ENCODE peak calls at places on chromosome 1, in seven cellular contexts. S is left ventricle myocardium inferior, U is mammary epithelial cell, Q is spleen, O is osteoblast, M is pancreas, H is MM.1S. E is an unnamed sample. For H3K4me1, the result is how much of the 10 kb centered on the place peaks cover.

GRCh38 chr1:46062651-46063319 is 69.6 kb downstream of the PIK3R3 start:
- DNase-seq in S (no peak), U (no peak), Q (no peak), O (no peak), M (no peak), H (peak), E (no peak)

GRCh38 chr1:54982739-54983138 is 2.3 kb downstream of the TMEM61 start:
- DNase-seq in S (no peak), U (no peak), Q (peak), O (peak), M (no peak), H (peak), E (no peak)

GRCh38 chr1:235013512-235013911 is 115.1 kb downstream of the TOMM20 start:
- DNase-seq in S (no peak), U (no peak), Q (no peak), O (no peak), M (no peak), H (no peak), E (no peak)

GRCh38 chr1:94954292-94955220 is 27.6 kb upstream of the CNN3 start:
- DNase-seq in S (no peak), U (no peak), Q (no peak), O (no peak), M (no peak), H (no peak), E (no peak)

GRCh38 chr1:7574121-7575040 is 196.7 kb upstream of the VAMP3 start:
- DNase-seq in S (no peak), U (no peak), Q (peak), O (peak), M (peak), H (no peak), E (peak)

GRCh38 chr1:156684227-156684782 is 7.1 kb upstream of the NES start:
- DNase-seq in S (no peak), U (peak), Q (no peak), O (peak), M (no peak), H (no peak), E (no peak)

GRCh38 chr1:87151500-87152421 is 176.9 kb upstream of the LMO4 start:
- DNase-seq in S (peak), U (no peak), Q (peak), O (peak), M (peak), H (peak), E (peak)

GRCh38 chr1:11796036-11796828 is 9.5 kb downstream of the MTHFR start:
- DNase-seq in S (peak), U (no peak), Q (peak), O (peak), M (no peak), H (no peak), E (peak)

GRCh38 chr1:100538935-100539835 is 1.2 kb downstream of the GPR88 start:
- DNase-seq in S (peak), U (peak), Q (peak), O (peak), M (peak), H (peak), E (peak)

GRCh38 chr1:40380817-40381216 is 7.3 kb downstream of the SMAP2 start:
- DNase-seq in S (no peak), U (no peak), Q (no peak), O (no peak), M (no peak), H (no peak), E (no peak)
- H3K4me1 ChIP-seq in S (under half), U (under half), Q (half or more), O (half or more), M (under half), H (half or more), E (under half)

GRCh38 chr1:18653375-18653774 is 22.7 kb downstream of the PAX7 start:
- DNase-seq in S (no peak), U (no peak), Q (no peak), O (peak), M (no peak), H (no peak), E (no peak)

GRCh38 chr1:18652791-18653190 is 22.1 kb downstream of the PAX7 start:
- DNase-seq in S (no peak), U (no peak), Q (no peak), O (peak), M (no peak), H (no peak), E (no peak)

GRCh38 chr1:18654599-18654998 is 24.0 kb downstream of the PAX7 start:
- DNase-seq in S (no peak), U (no peak), Q (no peak), O (no peak), M (no peak), H (no peak), E (no peak)

GRCh38 chr1:18651727-18652126 is 21.1 kb downstream of the PAX7 start:
- DNase-seq in S (no peak), U (no peak), Q (no peak), O (peak), M (no peak), H (peak), E (no peak)

DNA sequence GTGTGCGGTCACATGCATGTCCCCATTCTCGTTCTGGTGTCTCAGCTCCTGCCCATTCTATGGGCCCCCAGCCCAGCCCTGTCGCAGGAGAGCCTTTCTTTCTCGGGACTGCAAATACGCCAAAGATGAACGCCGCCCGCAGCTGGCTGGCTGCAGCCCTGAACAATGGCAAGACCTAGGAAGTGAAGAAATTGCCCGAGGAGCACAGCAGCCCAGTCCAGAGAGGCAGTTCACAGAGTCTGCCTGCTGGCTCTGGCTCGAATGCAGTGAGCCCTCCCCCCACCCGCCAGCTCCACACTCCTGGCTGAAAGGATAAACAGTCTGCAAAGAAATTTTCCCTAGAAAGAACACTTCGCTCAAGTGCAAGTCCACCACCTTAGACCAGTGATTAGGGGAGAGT is 23.3 kb downstream of the PAX7 start:
- DNase-seq in S (no peak), U (no peak), Q (no peak), O (peak), M (no peak), H (no peak), E (no peak)
- H3K4me1 ChIP-seq in S (under half), U (under half), Q (under half), O (under half), M (under half), H (under half), E (under half)

DNA sequence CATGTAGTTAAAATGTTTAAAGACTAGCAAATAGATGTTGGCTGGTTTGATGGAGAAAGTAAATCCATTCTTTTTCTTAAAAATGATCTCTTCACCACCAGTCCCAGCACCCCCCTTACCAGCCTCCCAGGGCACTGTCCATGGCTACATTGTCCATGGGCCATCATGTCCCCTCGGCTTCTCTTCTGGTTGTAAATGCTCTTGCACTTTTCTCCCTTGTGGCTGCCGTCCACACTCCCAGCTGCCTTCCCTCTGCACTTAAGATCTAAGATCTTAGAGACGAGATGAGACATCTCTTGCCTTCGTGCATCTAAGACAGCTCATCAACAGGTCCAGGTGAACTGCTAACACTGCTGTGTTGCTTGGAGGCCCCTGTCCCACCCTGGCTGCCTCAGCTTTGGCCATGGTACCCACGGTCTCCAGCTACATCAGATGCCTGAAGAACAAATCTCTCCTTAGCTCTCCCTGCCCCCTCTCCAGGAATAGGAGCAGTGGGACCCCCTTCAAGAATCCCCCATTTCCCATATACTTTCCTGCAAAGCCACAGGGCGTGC is 11.1 kb downstream of the CAPN2 start:
- DNase-seq in S (no peak), U (no peak), Q (no peak), O (no peak), M (no peak), H (no peak), E (no peak)
- H3K4me1 ChIP-seq in S (half or more), U (under half), Q (under half), O (half or more), M (under half), H (under half), E (under half)

DNA sequence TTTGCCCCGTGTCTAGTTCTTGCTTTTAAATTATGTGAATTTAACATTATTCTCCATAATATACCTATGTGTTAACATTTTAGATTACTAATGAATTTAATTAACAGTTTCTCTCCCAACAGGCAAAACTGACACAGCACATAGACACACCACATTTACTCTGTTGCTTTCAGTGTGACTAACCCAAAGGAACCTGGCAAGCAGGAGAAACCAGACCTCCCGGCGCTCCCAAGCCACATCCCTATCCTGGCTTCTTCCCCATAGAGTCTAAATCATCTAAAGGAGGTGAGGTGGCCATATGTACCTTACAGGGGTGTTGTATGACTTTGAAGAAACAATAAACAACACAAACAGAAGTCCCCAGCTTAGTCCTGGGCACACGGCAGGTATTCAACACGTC is 69.2 kb downstream of the CAPZB start:
- DNase-seq in S (no peak), U (no peak), Q (no peak), O (no peak), M (no peak), H (no peak), E (no peak)
- H3K4me1 ChIP-seq in S (half or more), U (under half), Q (under half), O (under half), M (under half), H (under half), E (under half)

E was measured in aorta.